ENCODE peak calls at places on chromosome 12, in four cellular contexts. K is HFFc6, P is BE2C, B is cardiac muscle cell. G is an unnamed sample.

GRCh38 chr12:130223767-130224244 is 61.5 kb downstream of the FZD10 start:
- DNase-seq in P (no peak), B (no peak), K (no peak), G (no peak)

GRCh38 chr12:31749024-31749704 is 20.3 kb upstream of the AMN1 start:
- DNase-seq in B (no peak), K (peak), P (no peak), G (no peak)

GRCh38 chr12:121794532-121795028 is 1.1 kb upstream of the RHOF start:
- DNase-seq in K (no peak), P (peak), B (no peak), G (no peak)

GRCh38 chr12:57674691-57675090 is 19.2 kb upstream of the OS9 start:
- DNase-seq in P (no peak), K (no peak), B (no peak), G (no peak)

GRCh38 chr12:109987615-109988014 is 8.6 kb downstream of the GIT2 start:
- DNase-seq in K (peak), B (no peak), P (no peak), G (no peak)

GRCh38 chr12:71562681-71563595 is 100.7 kb downstream of the ZFC3H1 start:
- DNase-seq in B (peak), P (peak), K (no peak), G (no peak)

GRCh38 chr12:49865109-49865781 is 22.3 kb upstream of the BCDIN3D start:
- DNase-seq in P (no peak), B (no peak), K (no peak), G (no peak)

GRCh38 chr12:89328483-89329030 is 23.7 kb downstream of the DUSP6 start:
- DNase-seq in P (no peak), K (no peak), B (no peak), G (no peak)

GRCh38 chr12:71582925-71583324 is 80.7 kb downstream of the ZFC3H1 start:
- DNase-seq in K (no peak), B (no peak), P (no peak), G (no peak)

GRCh38 chr12:9906888-9907287 is 25.3 kb downstream of the CLEC2A start:
- DNase-seq in K (no peak), P (no peak), B (no peak), G (no peak)

GRCh38 chr12:119589087-119589486 is 4.5 kb upstream of the TMEM233 start:
- DNase-seq in B (no peak), P (no peak), K (no peak), G (no peak)

GRCh38 chr12:26940820-26941219 is 2.5 kb downstream of the FGFR1OP2 start:
- DNase-seq in P (no peak), K (no peak), B (no peak), G (no peak)

GRCh38 chr12:82793882-82794281 is 107.2 kb downstream of the TMTC2 start:
- DNase-seq in B (no peak), K (no peak), P (no peak), G (no peak)

GRCh38 chr12:50740307-50740706 is 23.6 kb upstream of the ATF1 start:
- DNase-seq in K (no peak), B (no peak), P (no peak), G (no peak)

GRCh38 chr12:14570231-14570630 is 2.5 kb upstream of the PLBD1 start:
- DNase-seq in K (no peak), B (no peak), P (no peak), G (no peak)

GRCh38 chr12:91224411-91224810 is 41.8 kb upstream of the DCN start:
- DNase-seq in K (no peak), B (no peak), P (no peak), G (no peak)

GRCh38 chr12:115079760-115080159 is 395.8 kb upstream of the TBX3 start:
- DNase-seq in B (peak), P (no peak), K (no peak), G (no peak)

GRCh38 chr12:88371416-88372183 is 208.7 kb downstream of the KITLG start:
- DNase-seq in P (no peak), B (no peak), K (no peak), G (no peak)

GRCh38 chr12:112196476-112196875 is 71.1 kb downstream of the TRAFD1 start:
- DNase-seq in K (no peak), B (no peak), P (no peak), G (no peak)

GRCh38 chr12:46959484-46959883 is 119.9 kb upstream of the PCED1B start:
- DNase-seq in B (no peak), K (peak), P (no peak), G (no peak)

GRCh38 chr12:13183621-13184020 is 12.9 kb upstream of the EMP1 start:
- DNase-seq in B (no peak), P (no peak), K (no peak), G (no peak)

DNA sequence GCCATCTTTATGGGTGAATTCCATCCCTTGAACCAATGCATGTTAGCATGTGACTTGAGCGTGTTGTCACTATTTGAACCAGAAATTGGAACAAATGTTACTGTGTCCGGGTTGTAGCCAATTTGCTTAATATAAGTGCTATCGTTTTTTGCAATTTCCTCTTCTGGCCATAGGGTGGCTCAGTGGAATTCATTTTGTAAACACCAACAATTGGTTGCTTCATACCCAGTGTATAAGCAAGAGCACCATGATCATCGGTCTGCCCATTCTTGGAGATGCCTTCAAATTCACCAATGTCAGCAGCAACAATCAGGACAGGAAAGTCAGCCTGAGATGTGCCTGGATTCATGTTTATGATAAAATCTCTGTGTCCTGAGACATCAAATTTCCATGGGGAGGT is 5.0 kb upstream of the NEDD1 start:
- DNase-seq in P (no peak), K (no peak), B (no peak), G (no peak)
- TF ChIP-seq CTCF in P (peak), K (peak), B (no peak), G (no peak)

DNA sequence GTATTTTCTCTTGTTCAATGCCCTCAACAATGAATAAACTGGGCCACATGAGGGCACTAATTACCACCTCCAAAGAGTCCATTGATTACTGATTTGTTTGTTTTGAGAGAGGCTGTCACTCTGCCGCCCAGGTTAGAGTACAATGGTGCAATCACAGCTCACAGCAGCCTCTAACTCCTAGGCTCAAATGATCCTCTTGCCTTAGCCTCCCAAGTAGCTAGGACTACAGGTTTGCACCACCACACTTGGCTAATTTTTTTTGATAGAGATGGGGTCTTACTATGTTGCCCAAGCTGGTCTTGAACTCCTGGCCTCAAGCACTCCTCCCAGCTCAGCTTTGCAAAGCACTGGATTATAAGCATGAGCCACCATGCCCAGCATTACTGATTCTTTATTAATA is 28.3 kb upstream of the SYCP3 start:
- DNase-seq in B (no peak), K (no peak), P (no peak), G (no peak)
- TF ChIP-seq CTCF in B (no peak), K (no peak), P (no peak), G (no peak)

DNA sequence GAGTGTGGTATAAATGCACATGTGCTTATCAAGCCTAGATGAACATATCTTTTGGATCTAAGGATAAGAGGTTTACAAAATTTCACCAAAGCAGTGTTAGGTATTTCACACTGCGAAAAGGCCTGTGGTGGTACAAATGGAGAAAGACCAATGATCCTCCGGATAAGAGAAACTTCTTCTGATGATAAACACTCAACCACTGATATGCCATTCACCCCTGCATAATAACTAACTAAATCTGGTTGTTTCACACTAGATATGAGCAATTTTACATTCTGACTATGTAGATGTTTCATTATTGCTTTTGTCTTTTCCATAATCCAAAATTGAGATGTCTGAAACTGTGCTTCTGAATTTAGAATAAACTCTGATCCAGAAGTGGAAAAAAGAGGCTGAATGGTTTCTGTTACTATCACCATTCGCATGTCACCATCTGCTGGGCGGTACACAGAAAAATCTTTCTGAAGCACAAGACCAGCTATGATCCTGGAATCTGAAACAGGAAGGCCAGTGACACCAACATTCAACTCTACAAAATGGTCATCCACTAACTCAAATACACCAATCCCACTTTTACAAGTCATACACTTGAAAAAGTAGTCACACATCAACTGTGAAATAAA is 1.3 kb downstream of the BBS10 start:
- DNase-seq in B (peak), P (no peak), K (peak), G (no peak)
- TF ChIP-seq CTCF in B (peak), P (peak), K (peak), G (no peak)

DNA sequence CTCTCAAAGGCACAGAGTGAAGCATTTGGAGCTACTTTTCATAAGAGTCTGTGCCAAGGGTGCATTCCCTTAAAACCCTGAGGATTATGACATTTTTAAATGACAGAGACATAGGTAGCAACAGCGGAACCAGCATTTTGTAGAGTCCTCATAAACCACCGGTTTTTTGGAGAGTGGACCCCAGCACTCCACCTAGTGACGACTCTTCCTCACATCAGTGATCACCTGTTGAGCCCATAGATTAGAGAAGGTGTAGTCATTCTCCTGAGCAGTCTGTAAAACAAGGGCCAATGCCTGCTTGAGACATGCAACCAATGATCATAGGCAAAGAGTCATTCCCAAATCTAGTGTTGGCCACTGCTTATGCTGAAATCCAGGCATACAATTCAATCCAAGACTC is 399.1 kb downstream of the GXYLT1 start:
- DNase-seq in K (no peak), B (no peak), P (no peak), G (no peak)
- TF ChIP-seq CTCF in K (no peak), B (no peak), P (no peak), G (no peak)